ENCODE peak calls at places on chromosomes 7 and 10, in seven cellular contexts. H is fibroblast of lung; M is Peyer's patch; E is AG04450; C is cardiac muscle cell; O is spleen; S is effector memory CD4-positive, alpha-beta T cell. T is an unnamed sample.

GRCh38 chr10:100009283-100009792 is 409 bp downstream of the DNMBP start:
- DNase-seq in H (no peak), M (peak), E (no peak), C (no peak), O (peak), S (no peak), T (no peak)

GRCh38 chr7:149817836-149818535 is 20.2 kb upstream of the ZNF862 start:
- DNase-seq in H (no peak), M (no peak), E (no peak), C (no peak), O (peak), S (no peak), T (no peak)

GRCh38 chr7:82230826-82231581 is 212.6 kb downstream of the CACNA2D1 start:
- DNase-seq in H (no peak), M (no peak), E (no peak), C (no peak), O (no peak), S (no peak), T (no peak)

GRCh38 chr10:62083413-62083794 is 181.9 kb downstream of the ARID5B start:
- DNase-seq in H (peak), M (no peak), E (no peak), C (peak), O (no peak), S (no peak), T (no peak)

GRCh38 chr7:99837649-99838361 is 10.0 kb downstream of the CYP3A43 start:
- DNase-seq in H (no peak), M (no peak), E (no peak), C (peak), O (no peak), S (no peak), T (no peak)

GRCh38 chr7:3025616-3026015 is 18.1 kb downstream of the CARD11 start:
- DNase-seq in H (no peak), M (no peak), E (no peak), C (no peak), O (no peak), S (no peak), T (no peak)

GRCh38 chr7:16739863-16740622 is 13.5 kb upstream of the TSPAN13 start:
- DNase-seq in H (peak), M (no peak), E (peak), C (peak), O (no peak), S (no peak), T (peak)

GRCh38 chr10:129341131-129341530 is 125.9 kb upstream of the MGMT start:
- DNase-seq in H (no peak), M (no peak), E (no peak), C (no peak), O (no peak), S (no peak), T (no peak)

GRCh38 chr10:77524300-77524711 is 113.3 kb downstream of the KCNMA1 start:
- DNase-seq in H (peak), M (no peak), E (peak), C (peak), O (no peak), S (no peak), T (no peak)

GRCh38 chr7:1829111-1829510 is 159.0 kb downstream of the ELFN1 start:
- DNase-seq in H (no peak), M (peak), E (no peak), C (no peak), O (peak), S (no peak), T (no peak)

GRCh38 chr7:132275811-132276210 is 300.5 kb downstream of the PLXNA4 start:
- DNase-seq in H (no peak), M (no peak), E (no peak), C (no peak), O (no peak), S (no peak), T (no peak)

GRCh38 chr10:74460812-74461211 is 309.8 kb downstream of the ADK start:
- DNase-seq in H (peak), M (no peak), E (no peak), C (peak), O (no peak), S (no peak), T (no peak)

GRCh38 chr7:125149151-125149550 is 219.5 kb upstream of the POT1 start:
- DNase-seq in H (peak), M (no peak), E (no peak), C (peak), O (no peak), S (no peak), T (no peak)

GRCh38 chr10:97059872-97060205 is 125.9 kb downstream of the SLIT1 start:
- DNase-seq in H (no peak), M (no peak), E (no peak), C (no peak), O (peak), S (no peak), T (no peak)

GRCh38 chr7:128112018-128112780 is 81.0 kb upstream of the LRRC4 start:
- DNase-seq in H (no peak), M (peak), E (no peak), C (no peak), O (peak), S (no peak), T (no peak)

GRCh38 chr7:17599733-17600685 is 301.6 kb downstream of the AHR start:
- DNase-seq in H (peak), M (no peak), E (peak), C (peak), O (no peak), S (no peak), T (peak)

GRCh38 chr7:2529161-2530075 is 9.8 kb downstream of the LFNG start:
- DNase-seq in H (peak), M (peak), E (no peak), C (peak), O (peak), S (peak), T (no peak)

GRCh38 chr7:140867467-140868314 is 57.0 kb downstream of the BRAF start:
- DNase-seq in H (no peak), M (no peak), E (no peak), C (no peak), O (no peak), S (no peak), T (no peak)

GRCh38 chr7:24697416-24697815 is 59.8 kb downstream of the GSDME start:
- DNase-seq in H (no peak), M (no peak), E (no peak), C (peak), O (peak), S (no peak), T (no peak)

GRCh38 chr7:98211221-98211675 is at the start of gene BHLHA15:
- DNase-seq in H (no peak), M (peak), E (no peak), C (no peak), O (peak), S (peak), T (no peak)

GRCh38 chr10:86960003-86960862 is 1.8 kb downstream of the SNCG start:
- DNase-seq in H (peak), M (peak), E (no peak), C (peak), O (peak), S (peak), T (no peak)

GRCh38 chr10:4473977-4474376 is 352.0 kb upstream of the AKR1E2 start:
- DNase-seq in H (no peak), M (no peak), E (no peak), C (no peak), O (no peak), S (no peak), T (no peak)

GRCh38 chr7:45978010-45978681 is 57.1 kb upstream of the IGFBP3 start:
- DNase-seq in H (peak), M (no peak), E (peak), C (peak), O (no peak), S (no peak), T (peak)

GRCh38 chr7:95545666-95546065 is 50.6 kb downstream of the PDK4 start:
- DNase-seq in H (no peak), M (no peak), E (no peak), C (no peak), O (no peak), S (no peak), T (no peak)
- H3K4me3 ChIP-seq in H (no peak), M (no peak), E (no peak), C (no peak), O (peak), S (no peak), T (no peak)

GRCh38 chr10:70051878-70052277 is 768 bp upstream of the MACROH2A2 start:
- DNase-seq in H (no peak), M (no peak), E (no peak), C (no peak), O (no peak), S (no peak), T (no peak)
- H3K4me3 ChIP-seq in H (peak), M (no peak), E (peak), C (peak), O (no peak), S (no peak), T (peak)

GRCh38 chr7:28988818-28989595 is 30.9 kb upstream of the TRIL start:
- DNase-seq in H (peak), M (no peak), E (peak), C (peak), O (no peak), S (no peak), T (no peak)
- H3K4me3 ChIP-seq in H (no peak), M (no peak), E (no peak), C (no peak), O (no peak), S (no peak), T (no peak)

DNA sequence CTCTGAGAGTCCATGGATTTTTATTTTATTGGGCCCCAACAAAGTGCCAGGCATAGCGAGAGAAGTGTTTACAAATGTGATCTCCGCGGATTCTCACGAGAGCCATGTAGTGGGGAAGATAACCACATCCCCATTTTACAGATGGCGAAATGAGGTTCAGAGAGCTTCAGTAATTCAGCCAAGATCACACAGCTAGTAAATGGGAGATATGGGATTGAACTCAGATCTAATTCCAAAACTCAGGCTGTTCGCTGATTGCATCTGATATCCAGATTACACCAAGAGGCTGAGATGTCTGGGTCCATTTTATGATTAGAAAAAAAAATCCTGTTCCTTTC is 1.3 kb downstream of the FAS start:
- DNase-seq in H (peak), M (no peak), E (no peak), C (no peak), O (no peak), S (no peak), T (no peak)
- H3K4me3 ChIP-seq in H (peak), M (peak), E (peak), C (peak), O (peak), S (peak), T (peak)

GRCh38 chr10:92562424-92562823 is 11.5 kb downstream of the IDE start:
- DNase-seq in H (no peak), M (no peak), E (no peak), C (no peak), O (no peak), S (no peak), T (no peak)
- H3K4me3 ChIP-seq in H (no peak), M (no peak), E (no peak), C (no peak), O (no peak), S (no peak), T (no peak)

DNA sequence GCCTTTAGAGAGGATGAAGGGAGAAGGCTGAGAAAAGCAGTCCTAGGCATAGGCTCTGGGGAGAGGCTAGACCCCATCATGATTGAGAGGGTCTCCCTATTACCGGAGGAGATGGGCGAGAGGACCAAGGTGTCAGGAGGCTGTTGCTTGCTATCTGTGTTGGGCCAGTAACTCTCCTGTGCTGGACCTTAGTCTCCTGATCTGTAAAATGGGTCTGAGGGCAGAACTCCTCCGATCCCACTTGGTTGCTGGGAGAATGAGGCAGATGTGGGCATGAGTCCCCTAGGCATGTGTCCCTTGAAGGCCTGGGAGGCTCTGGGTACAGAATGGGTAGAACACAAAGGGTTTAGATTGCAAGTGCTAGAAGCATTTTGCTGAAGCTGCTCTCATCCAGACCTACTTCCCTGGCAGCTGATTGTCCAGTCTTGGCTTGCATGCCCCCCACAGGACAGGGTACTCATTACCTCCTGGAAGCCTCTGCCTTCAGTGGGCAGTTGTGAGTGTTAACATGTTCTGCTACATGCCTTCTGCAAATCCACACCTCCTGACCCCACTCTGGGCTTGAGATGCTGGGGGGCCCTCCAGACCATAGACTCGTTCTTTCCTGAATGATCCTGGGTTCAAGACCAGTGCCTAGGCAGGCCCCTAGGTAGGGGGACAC is 4.4 kb downstream of the ZMIZ1 start:
- DNase-seq in H (no peak), M (no peak), E (no peak), C (no peak), O (no peak), S (no peak), T (no peak)
- H3K4me3 ChIP-seq in H (peak), M (no peak), E (peak), C (no peak), O (no peak), S (no peak), T (no peak)

DNA sequence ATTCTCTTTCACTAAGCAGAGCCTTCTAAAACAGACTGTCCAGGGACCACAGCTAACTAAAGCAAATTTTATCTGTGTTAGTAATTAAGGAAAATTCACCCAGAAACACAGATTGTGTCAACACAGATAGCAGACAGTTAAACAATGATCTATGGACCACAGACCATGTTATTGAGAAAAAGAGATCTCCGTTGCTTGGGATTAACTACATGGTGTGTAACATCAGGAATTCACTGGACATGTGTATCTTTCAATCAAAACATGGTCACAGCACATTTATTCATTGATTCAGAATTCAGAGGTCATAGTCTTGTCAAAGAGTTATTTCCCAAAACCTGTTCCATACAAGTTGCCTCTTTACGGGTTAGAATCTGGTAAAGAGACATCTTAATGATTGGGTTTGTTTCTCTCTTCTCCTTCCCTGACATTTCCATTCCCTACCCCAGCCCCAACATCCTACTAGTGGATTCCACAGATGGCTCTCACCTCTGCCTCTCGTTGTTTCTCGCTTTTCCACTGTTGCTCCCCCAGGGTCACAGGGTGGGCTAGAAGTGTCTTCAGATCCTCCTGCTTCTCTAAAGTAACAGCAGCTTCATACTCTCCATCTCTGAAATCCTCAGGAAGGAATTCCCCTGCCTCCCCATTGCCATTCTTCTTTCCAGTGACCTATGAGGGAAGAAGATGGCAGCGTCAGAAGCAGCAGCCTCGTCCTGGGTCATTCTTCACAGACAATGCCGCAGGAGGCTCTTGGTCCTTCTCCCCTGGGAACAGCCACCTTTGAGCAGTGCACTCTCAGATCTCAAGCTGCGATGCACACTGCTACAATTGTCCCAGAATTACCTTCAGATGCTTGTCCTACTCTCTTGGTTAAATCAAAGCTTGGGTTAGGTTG is 958 bp downstream of the ANKRD1 start:
- DNase-seq in H (no peak), M (no peak), E (no peak), C (no peak), O (no peak), S (no peak), T (no peak)
- H3K4me3 ChIP-seq in H (no peak), M (no peak), E (no peak), C (peak), O (no peak), S (no peak), T (peak)

GRCh38 chr7:88758355-88759215 is 915 bp upstream of the ZNF804B start:
- DNase-seq in H (peak), M (no peak), E (no peak), C (peak), O (no peak), S (no peak), T (peak)
- H3K4me3 ChIP-seq in H (no peak), M (peak), E (no peak), C (peak), O (peak), S (no peak), T (peak)

GRCh38 chr10:21912583-21912982 is 90.9 kb downstream of the DNAJC1 start:
- DNase-seq in H (no peak), M (no peak), E (no peak), C (no peak), O (no peak), S (no peak), T (no peak)
- H3K4me3 ChIP-seq in H (no peak), M (no peak), E (no peak), C (no peak), O (no peak), S (no peak), T (no peak)

DNA sequence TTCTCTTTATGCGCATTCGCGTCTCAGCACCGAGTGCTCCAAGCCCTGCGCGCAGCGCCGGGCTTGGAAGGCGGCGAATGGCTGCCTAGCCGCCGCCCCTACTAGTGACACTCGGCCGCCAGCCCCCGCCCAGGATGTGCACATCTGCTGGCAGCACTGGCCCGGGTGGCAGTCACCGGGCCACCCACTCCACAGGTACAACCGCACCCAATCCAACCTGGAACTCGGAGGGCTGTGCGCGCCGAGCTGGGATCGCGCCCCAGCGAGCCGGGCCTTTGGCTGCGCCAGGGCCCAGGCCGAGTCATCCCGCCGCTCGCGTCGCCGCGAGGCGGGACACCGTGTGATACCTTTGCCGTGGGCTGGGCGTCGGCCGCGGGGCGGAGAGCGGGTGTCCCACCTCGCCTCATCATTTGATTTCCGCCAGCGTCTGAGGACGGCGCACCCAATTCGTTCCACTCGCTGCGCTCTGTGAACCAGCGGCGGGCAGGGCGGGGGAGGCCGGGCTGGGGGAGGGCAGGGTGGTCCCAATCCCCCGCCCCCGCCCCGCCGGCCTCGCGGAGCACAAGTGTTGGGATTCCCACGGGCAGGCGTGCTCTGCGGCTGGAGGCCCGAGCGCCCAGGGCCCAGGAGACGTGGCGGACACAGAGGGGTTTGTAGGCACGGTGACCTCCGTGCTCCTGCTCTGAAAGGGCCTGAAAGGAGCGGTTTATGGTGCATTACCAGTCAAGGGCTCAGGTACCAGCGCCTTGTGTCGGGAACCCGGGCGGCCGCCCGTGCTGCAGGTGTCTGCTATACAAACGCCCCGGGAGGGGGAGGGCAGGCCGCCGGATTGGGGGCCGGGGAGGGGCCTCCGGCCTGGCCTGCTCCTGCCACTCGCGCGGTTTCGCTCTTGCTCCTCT is 17.8 kb upstream of the PTF1A start:
- DNase-seq in H (no peak), M (no peak), E (no peak), C (no peak), O (no peak), S (no peak), T (no peak)
- H3K4me3 ChIP-seq in H (no peak), M (no peak), E (no peak), C (peak), O (no peak), S (no peak), T (no peak)